ENCODE peak calls at places on chromosome 12, in five cellular contexts. M is cardiac muscle cell; R is iris pigment epithelial cell; S is stimulated activated CD4-positive, alpha-beta T cell treated with anti-CD3 and anti-CD28 coated beads, Interleukin-1b, Interleukin-23, amount 100 ng/mL, for 24 hours; N is OCI-LY7. G is an unnamed sample.

GRCh38 chr12:55771736-55772135 is 28.8 kb downstream of the GDF11 start:
- DNase-seq in N (no peak), R (no peak), S (no peak), M (no peak), G (no peak)

GRCh38 chr12:76781321-76781720 is 17.4 kb downstream of the ZDHHC17 start:
- DNase-seq in M (no peak), N (no peak), S (no peak), R (no peak), G (no peak)

GRCh38 chr12:98373019-98373554 is 142.3 kb upstream of the TMPO start:
- DNase-seq in S (no peak), R (peak), N (peak), M (peak), G (no peak)

GRCh38 chr12:96368233-96368632 is 32.0 kb downstream of the CDK17 start:
- DNase-seq in N (no peak), M (peak), R (no peak), S (no peak), G (no peak)

GRCh38 chr12:107103097-107103496 is 9.7 kb upstream of the CRY1 start:
- DNase-seq in S (no peak), N (no peak), M (no peak), R (no peak), G (no peak)

GRCh38 chr12:67545298-67545697 is 103.2 kb upstream of the DYRK2 start:
- DNase-seq in M (no peak), S (no peak), N (no peak), R (no peak), G (no peak)

GRCh38 chr12:109892165-109892715 is 7.8 kb upstream of the TCHP start:
- DNase-seq in N (no peak), R (no peak), S (no peak), M (no peak), G (no peak)

GRCh38 chr12:64781374-64782029 is 22.3 kb upstream of the GNS start:
- DNase-seq in R (no peak), M (no peak), N (no peak), S (no peak), G (no peak)

GRCh38 chr12:107328442-107329133 is 235.2 kb upstream of the CRY1 start:
- DNase-seq in S (no peak), N (no peak), M (peak), R (peak), G (no peak)

GRCh38 chr12:65640489-65640901 is 183.8 kb upstream of the HMGA2 start:
- DNase-seq in N (no peak), R (no peak), M (no peak), S (no peak), G (no peak)

GRCh38 chr12:115437061-115437567 is 753.1 kb upstream of the TBX3 start:
- DNase-seq in N (no peak), S (no peak), M (no peak), R (no peak), G (no peak)

GRCh38 chr12:2634481-2634880 is 160.3 kb upstream of the FKBP4 start:
- DNase-seq in N (no peak), S (no peak), M (no peak), R (no peak), G (no peak)

GRCh38 chr12:108773798-108774788 is 42.8 kb upstream of the CORO1C start:
- DNase-seq in N (no peak), M (peak), R (peak), S (no peak), G (no peak)

GRCh38 chr12:84660139-84660538 is 252.5 kb downstream of the SLC6A15 start:
- DNase-seq in S (no peak), M (no peak), R (no peak), N (no peak), G (no peak)

GRCh38 chr12:1611775-1612174 is 17.3 kb upstream of the WNT5B start:
- DNase-seq in R (peak), N (no peak), S (no peak), M (peak), G (no peak)

GRCh38 chr12:10179871-10180270 is 1.0 kb downstream of the TMEM52B start:
- DNase-seq in M (no peak), N (no peak), S (no peak), R (no peak), G (no peak)

GRCh38 chr12:68011206-68011881 is 22.1 kb downstream of the IFNG-AS1 start:
- DNase-seq in N (no peak), S (no peak), M (no peak), R (no peak), G (no peak)

GRCh38 chr12:18690653-18691052 is 47.2 kb downstream of the PLCZ1 start:
- DNase-seq in M (peak), N (no peak), S (no peak), R (peak), G (no peak)